ENCODE peak calls at places on chromosome 20, in four cellular contexts. One of them, this sample, is unnamed.

GRCh38 chr20:58486207-58486606 is 29.0 kb downstream of the APCDD1L start:
- DNase-seq in AG04449: no peak
- DNase-seq in adrenal gland: no peak
- DNase-seq in fibroblast of lung: no peak
- DNase-seq in this sample: no peak

GRCh38 chr20:48732081-48732829 is 95.5 kb downstream of the PREX1 start:
- DNase-seq in AG04449: no peak
- DNase-seq in adrenal gland: no peak
- DNase-seq in fibroblast of lung: no peak
- DNase-seq in this sample: no peak

GRCh38 chr20:47137231-47137865 is 219.2 kb downstream of the ZMYND8 start:
- DNase-seq in AG04449: no peak
- DNase-seq in adrenal gland: no peak
- DNase-seq in fibroblast of lung: no peak
- DNase-seq in this sample: no peak

GRCh38 chr20:36717657-36718056 is 28.2 kb downstream of the NDRG3 start:
- DNase-seq in AG04449: no peak
- DNase-seq in adrenal gland: no peak
- DNase-seq in fibroblast of lung: no peak
- DNase-seq in this sample: no peak

GRCh38 chr20:38137441-38138037 is 27.5 kb downstream of the TGM2 start:
- DNase-seq in AG04449: no peak
- DNase-seq in adrenal gland: no peak
- DNase-seq in fibroblast of lung: no peak
- DNase-seq in this sample: no peak

GRCh38 chr20:301886-302848 is 4.8 kb downstream of the ZCCHC3 start:
- DNase-seq in AG04449: no peak
- DNase-seq in adrenal gland: no peak
- DNase-seq in fibroblast of lung: no peak
- DNase-seq in this sample: no peak

GRCh38 chr20:58306421-58307261 is 2.9 kb upstream of the RAB22A start:
- DNase-seq in AG04449: peak; percentile 17
- DNase-seq in adrenal gland: no peak
- DNase-seq in fibroblast of lung: peak; percentile 87
- DNase-seq in this sample: peak; percentile 69

GRCh38 chr20:25271486-25272222 is 23.8 kb downstream of the PYGB start:
- DNase-seq in AG04449: no peak
- DNase-seq in adrenal gland: no peak
- DNase-seq in fibroblast of lung: no peak
- DNase-seq in this sample: peak; percentile 10

GRCh38 chr20:33909331-33909921 is 84.3 kb upstream of the RALY start:
- DNase-seq in AG04449: peak; percentile 80
- DNase-seq in adrenal gland: no peak
- DNase-seq in fibroblast of lung: peak; percentile 99
- DNase-seq in this sample: no peak

GRCh38 chr20:36852187-36852586 is 23.8 kb upstream of the TLDC2 start:
- DNase-seq in AG04449: no peak
- DNase-seq in adrenal gland: no peak
- DNase-seq in fibroblast of lung: no peak
- DNase-seq in this sample: no peak

GRCh38 chr20:1894951-1895673 is at the start of gene SIRPA:
- DNase-seq in AG04449: no peak
- DNase-seq in adrenal gland: peak; percentile 80
- DNase-seq in fibroblast of lung: peak; percentile 73
- DNase-seq in this sample: peak; percentile 64

GRCh38 chr20:30816182-30816645 is 441.2 kb upstream of the DEFB115 start:
- DNase-seq in AG04449: no peak
- DNase-seq in adrenal gland: no peak
- DNase-seq in fibroblast of lung: no peak
- DNase-seq in this sample: no peak

GRCh38 chr20:25378884-25379733 is 11.5 kb downstream of the ABHD12 start:
- DNase-seq in AG04449: no peak
- DNase-seq in adrenal gland: no peak
- DNase-seq in fibroblast of lung: no peak
- DNase-seq in this sample: no peak

GRCh38 chr20:61840661-61841455 is 224.8 kb downstream of the TAF4 start:
- DNase-seq in AG04449: no peak
- DNase-seq in adrenal gland: no peak
- DNase-seq in fibroblast of lung: no peak
- DNase-seq in this sample: no peak

GRCh38 chr20:25532015-25532751 is 53.1 kb downstream of the NINL start:
- DNase-seq in AG04449: no peak
- DNase-seq in adrenal gland: no peak
- DNase-seq in fibroblast of lung: no peak
- DNase-seq in this sample: no peak

GRCh38 chr20:62873280-62873679 is 11.7 kb upstream of the TCFL5 start:
- DNase-seq in AG04449: no peak
- DNase-seq in adrenal gland: no peak
- DNase-seq in fibroblast of lung: no peak
- DNase-seq in this sample: no peak

GRCh38 chr20:62876441-62876825 is 14.8 kb upstream of the TCFL5 start:
- DNase-seq in AG04449: no peak
- DNase-seq in adrenal gland: no peak
- DNase-seq in fibroblast of lung: no peak
- DNase-seq in this sample: no peak

GRCh38 chr20:62876826-62877728 is 15.5 kb upstream of the TCFL5 start:
- DNase-seq in AG04449: no peak
- DNase-seq in adrenal gland: no peak
- DNase-seq in fibroblast of lung: no peak
- DNase-seq in this sample: peak; percentile 83

GRCh38 chr20:62874745-62875344 is 13.2 kb upstream of the TCFL5 start:
- DNase-seq in AG04449: no peak
- DNase-seq in adrenal gland: no peak
- DNase-seq in fibroblast of lung: peak; percentile 11
- DNase-seq in this sample: no peak

GRCh38 chr20:62875419-62876355 is 14.1 kb upstream of the TCFL5 start:
- DNase-seq in AG04449: no peak
- DNase-seq in adrenal gland: peak; percentile 83
- DNase-seq in fibroblast of lung: peak; percentile 86
- DNase-seq in this sample: peak; percentile 87
- H3K4me3 ChIP-seq in AG04449: no peak overlapping the region
- H3K4me3 ChIP-seq in adrenal gland: no peak overlapping the region
- H3K4me3 ChIP-seq in fibroblast of lung: no peak overlapping the region
- H3K4me3 ChIP-seq in this sample: no peak overlapping the region

DNA sequence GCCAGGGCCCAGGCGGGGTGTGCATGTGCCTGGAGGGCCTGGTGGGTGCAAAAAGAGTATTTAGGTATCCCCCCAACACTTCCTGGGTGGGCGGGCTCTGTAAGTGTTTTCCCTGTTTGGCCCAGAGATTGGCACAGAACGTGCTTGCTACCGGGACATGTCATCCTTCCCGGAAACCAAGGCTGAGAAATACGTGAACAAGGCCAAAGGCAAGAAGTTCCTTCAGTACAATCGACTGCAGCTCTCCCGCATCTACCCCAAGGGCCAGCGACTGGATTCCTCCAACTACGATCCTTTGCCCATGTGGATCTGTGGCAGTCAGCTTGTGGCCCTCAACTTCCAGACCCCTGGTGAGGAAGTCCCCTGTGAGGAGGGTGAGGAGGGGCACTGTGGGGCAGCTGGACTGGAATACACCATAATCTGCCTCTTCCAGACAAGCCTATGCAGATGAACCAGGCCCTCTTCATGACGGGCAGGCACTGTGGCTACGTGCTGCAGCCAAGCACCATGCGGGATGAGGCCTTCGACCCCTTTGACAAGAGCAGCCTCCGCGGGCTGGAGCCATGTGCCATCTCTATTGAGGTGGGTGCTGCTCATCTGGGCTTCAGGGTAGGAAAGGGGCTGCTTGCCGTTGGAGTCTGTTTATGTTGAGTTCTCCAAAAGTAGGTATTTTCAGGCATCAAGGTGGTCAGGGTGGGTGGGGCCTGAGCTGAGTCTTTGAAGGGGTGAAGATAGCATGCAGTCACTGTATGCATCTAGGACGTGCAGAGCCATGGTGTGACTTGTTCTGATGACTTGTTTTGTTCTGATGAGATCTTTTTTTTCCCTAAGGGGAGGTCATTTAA is 35.2 kb downstream of the PLCG1 start:
- DNase-seq in AG04449: no peak
- DNase-seq in adrenal gland: peak; percentile 18
- DNase-seq in fibroblast of lung: no peak
- DNase-seq in this sample: peak; percentile 42
- TF ChIP-seq CTCF in AG04449: no peak
- TF ChIP-seq CTCF in adrenal gland: no peak
- TF ChIP-seq CTCF in fibroblast of lung: no peak
- TF ChIP-seq CTCF in this sample: no peak

DNA sequence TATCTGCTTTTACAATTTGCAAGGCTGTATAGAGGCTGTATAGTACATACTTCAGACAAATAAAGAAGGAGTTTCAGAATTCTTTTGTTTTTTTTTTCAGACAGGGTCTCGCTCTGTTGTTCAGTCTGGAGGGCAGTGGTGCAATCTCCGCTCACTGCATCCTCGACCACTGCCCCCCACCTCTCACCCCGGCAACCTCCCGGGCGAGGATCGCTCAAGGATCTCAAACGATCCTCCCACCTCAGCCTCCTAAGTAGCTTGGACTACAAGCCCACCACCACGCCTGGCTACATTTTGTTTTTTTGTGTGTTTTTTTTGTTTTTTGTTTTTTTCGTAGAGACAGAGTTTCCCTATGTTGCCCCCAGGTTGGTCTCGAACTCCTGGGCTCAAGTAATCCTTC is 1.8 kb downstream of the FASTKD5 start:
- DNase-seq in AG04449: no peak
- DNase-seq in adrenal gland: no peak
- DNase-seq in fibroblast of lung: no peak
- DNase-seq in this sample: no peak
- H3K4me3 ChIP-seq in AG04449: peak overlapping the region; percentile 25
- H3K4me3 ChIP-seq in adrenal gland: peak overlapping the region; percentile 92
- H3K4me3 ChIP-seq in fibroblast of lung: peak overlapping the region; percentile 19
- H3K4me3 ChIP-seq in this sample: peak overlapping the region; percentile 83

GRCh38 chr20:44742304-44743079 is 3.2 kb upstream of the KCNK15 start:
- DNase-seq in AG04449: no peak
- DNase-seq in adrenal gland: no peak
- DNase-seq in fibroblast of lung: no peak
- DNase-seq in this sample: no peak

GRCh38 chr20:44745122-44745521 is 543 bp upstream of the KCNK15 start:
- DNase-seq in AG04449: no peak
- DNase-seq in adrenal gland: no peak
- DNase-seq in fibroblast of lung: no peak
- DNase-seq in this sample: no peak

GRCh38 chr20:44745560-44746366 is at the start of gene KCNK15:
- DNase-seq in AG04449: no peak
- DNase-seq in adrenal gland: no peak
- DNase-seq in fibroblast of lung: peak; percentile 33
- DNase-seq in this sample: peak; percentile 87

GRCh38 chr20:44743916-44744655 is 1.6 kb upstream of the KCNK15 start:
- DNase-seq in AG04449: no peak
- DNase-seq in adrenal gland: no peak
- DNase-seq in fibroblast of lung: no peak
- DNase-seq in this sample: no peak

DNA sequence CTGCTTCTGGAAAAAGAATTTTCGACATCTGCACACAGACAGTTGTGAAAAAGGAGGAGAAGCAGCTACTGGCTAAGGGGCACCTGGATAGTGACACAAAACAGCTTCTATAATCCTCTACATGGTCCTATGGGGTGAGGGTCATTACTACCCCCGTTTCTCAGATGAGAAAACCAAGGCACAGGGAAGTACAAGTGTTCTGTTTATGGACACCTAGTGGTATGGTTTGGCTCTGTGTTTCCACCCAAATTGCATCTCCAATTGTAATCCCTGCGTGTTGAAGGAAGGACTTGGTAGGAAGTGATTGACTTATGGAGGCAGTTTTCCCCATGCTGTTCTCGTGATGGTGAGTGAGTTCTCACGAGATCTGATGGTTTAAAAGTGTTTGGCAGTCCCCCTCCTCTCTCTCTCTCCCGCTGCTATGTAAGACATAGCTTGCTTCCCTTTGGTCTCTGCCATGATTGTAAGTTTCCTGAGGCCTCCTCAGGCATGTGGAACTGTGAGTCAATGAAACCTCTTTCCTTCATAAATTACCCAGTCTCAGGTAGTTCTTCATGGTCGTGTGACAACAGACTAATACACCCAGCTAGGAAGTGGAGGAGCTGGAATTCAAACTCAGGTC is 2.5 kb upstream of the KCNK15 start:
- DNase-seq in AG04449: no peak
- DNase-seq in adrenal gland: no peak
- DNase-seq in fibroblast of lung: no peak
- DNase-seq in this sample: no peak
- TF ChIP-seq CTCF in AG04449: no peak
- TF ChIP-seq CTCF in adrenal gland: no peak
- TF ChIP-seq CTCF in fibroblast of lung: no peak
- TF ChIP-seq CTCF in this sample: no peak

GRCh38 chr20:35398660-35399144 is 13.1 kb downstream of the UQCC1 start:
- DNase-seq in AG04449: no peak
- DNase-seq in adrenal gland: no peak
- DNase-seq in fibroblast of lung: peak; percentile 52
- DNase-seq in this sample: no peak
- H3K4me3 ChIP-seq in AG04449: no peak overlapping the region
- H3K4me3 ChIP-seq in adrenal gland: no peak overlapping the region
- H3K4me3 ChIP-seq in fibroblast of lung: no peak overlapping the region
- H3K4me3 ChIP-seq in this sample: no peak overlapping the region

GRCh38 chr20:45890997-45891983 is at the start of the genes CTSA and NEURL2:
- DNase-seq in AG04449: peak; percentile 54
- DNase-seq in adrenal gland: peak; percentile 92
- DNase-seq in fibroblast of lung: peak; percentile 88
- DNase-seq in this sample: peak; percentile 96
- TF ChIP-seq CTCF in AG04449: peak; percentile 12
- TF ChIP-seq CTCF in adrenal gland: no peak
- TF ChIP-seq CTCF in fibroblast of lung: no peak
- TF ChIP-seq CTCF in this sample: no peak

DNA sequence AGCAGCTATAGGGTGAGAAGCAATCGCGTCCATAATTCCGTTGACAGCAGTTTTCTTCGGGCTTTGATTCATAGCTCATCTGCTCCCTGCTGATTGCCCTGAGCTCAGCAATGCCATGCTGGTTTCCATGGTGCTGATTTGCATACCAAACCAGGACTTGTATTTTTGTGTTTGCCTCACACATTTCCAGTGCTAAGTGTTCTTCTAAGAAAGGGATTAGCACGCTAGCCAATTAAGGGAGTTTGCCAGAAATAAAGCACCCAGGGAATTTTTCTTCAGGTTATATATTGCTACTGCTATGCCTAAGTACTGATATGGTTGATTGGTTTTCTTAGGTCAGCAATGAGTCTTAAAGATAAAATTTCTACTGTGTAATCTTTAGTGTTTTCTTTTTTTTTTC is 177.6 kb downstream of the PLCB1 start:
- DNase-seq in AG04449: peak; percentile 14
- DNase-seq in adrenal gland: no peak
- DNase-seq in fibroblast of lung: peak; percentile 53
- DNase-seq in this sample: no peak
- H3K4me3 ChIP-seq in AG04449: no peak overlapping the region
- H3K4me3 ChIP-seq in adrenal gland: no peak overlapping the region
- H3K4me3 ChIP-seq in fibroblast of lung: no peak overlapping the region
- H3K4me3 ChIP-seq in this sample: no peak overlapping the region